ENCODE peak calls at places on chromosomes 6 and 20, in nine cellular contexts. One of them, this sample, is unnamed.
A peak's percentile ranks its signal among the peaks of the same experiment; 100 is the strongest.

GRCh38 chr20:24762791-24763350 is 186.2 kb upstream of the CST7 start:
- DNase-seq in cardiac muscle cell: no peak
- DNase-seq in lung: no peak
- DNase-seq in neural progenitor cell: no peak
- DNase-seq in GM20000: no peak
- DNase-seq in WTC11: no peak
- DNase-seq in AG09309: no peak
- DNase-seq in fibroblast of lung: no peak
- DNase-seq in mesothelial cell of epicardium: peak; percentile 26
- DNase-seq in this sample: peak; percentile 45

GRCh38 chr6:292506-293184 is 358 bp downstream of the DUSP22 start:
- DNase-seq in fibroblast of lung: peak; percentile 44
- DNase-seq in AG09309: no peak
- DNase-seq in mesothelial cell of epicardium: no peak
- DNase-seq in GM20000: peak; percentile 93
- DNase-seq in neural progenitor cell: peak; percentile 72
- DNase-seq in cardiac muscle cell: peak; percentile 68
- DNase-seq in WTC11: peak; percentile 64
- DNase-seq in lung: peak; percentile 85
- DNase-seq in this sample: peak; percentile 83

GRCh38 chr6:163529605-163530004 is 115.1 kb downstream of the QKI start:
- DNase-seq in lung: no peak
- DNase-seq in neural progenitor cell: no peak
- DNase-seq in WTC11: no peak
- DNase-seq in AG09309: peak; percentile 51
- DNase-seq in GM20000: no peak
- DNase-seq in mesothelial cell of epicardium: no peak
- DNase-seq in fibroblast of lung: peak; percentile 95
- DNase-seq in cardiac muscle cell: no peak
- DNase-seq in this sample: no peak

GRCh38 chr6:131792091-131792496 is 15.7 kb upstream of the ENPP1 start:
- DNase-seq in AG09309: peak; percentile 66
- DNase-seq in neural progenitor cell: peak; percentile 52
- DNase-seq in GM20000: no peak
- DNase-seq in lung: no peak
- DNase-seq in WTC11: no peak
- DNase-seq in cardiac muscle cell: no peak
- DNase-seq in fibroblast of lung: peak; percentile 77
- DNase-seq in mesothelial cell of epicardium: no peak
- DNase-seq in this sample: no peak

GRCh38 chr20:50540620-50541605 is 30.7 kb downstream of the PTPN1 start:
- DNase-seq in AG09309: no peak
- DNase-seq in mesothelial cell of epicardium: no peak
- DNase-seq in neural progenitor cell: no peak
- DNase-seq in WTC11: no peak
- DNase-seq in cardiac muscle cell: peak; percentile 19
- DNase-seq in GM20000: no peak
- DNase-seq in fibroblast of lung: peak; percentile 99
- DNase-seq in lung: peak; percentile 56
- DNase-seq in this sample: no peak

GRCh38 chr6:30493643-30494250 is 4.4 kb downstream of the HLA-E start:
- DNase-seq in fibroblast of lung: no peak
- DNase-seq in WTC11: peak; percentile 79
- DNase-seq in cardiac muscle cell: no peak
- DNase-seq in lung: no peak
- DNase-seq in GM20000: no peak
- DNase-seq in AG09309: no peak
- DNase-seq in mesothelial cell of epicardium: no peak
- DNase-seq in neural progenitor cell: peak; percentile 60
- DNase-seq in this sample: no peak

GRCh38 chr6:4413073-4413472 is 277.7 kb upstream of the ECI2 start:
- DNase-seq in mesothelial cell of epicardium: no peak
- DNase-seq in lung: no peak
- DNase-seq in WTC11: no peak
- DNase-seq in cardiac muscle cell: no peak
- DNase-seq in neural progenitor cell: no peak
- DNase-seq in AG09309: peak; percentile 63
- DNase-seq in fibroblast of lung: peak; percentile 64
- DNase-seq in GM20000: no peak
- DNase-seq in this sample: no peak

GRCh38 chr6:92369309-92369708 is 1050.0 kb downstream of the EPHA7 start:
- DNase-seq in fibroblast of lung: no peak
- DNase-seq in mesothelial cell of epicardium: no peak
- DNase-seq in AG09309: no peak
- DNase-seq in WTC11: no peak
- DNase-seq in lung: no peak
- DNase-seq in cardiac muscle cell: no peak
- DNase-seq in GM20000: no peak
- DNase-seq in neural progenitor cell: no peak
- DNase-seq in this sample: no peak

GRCh38 chr20:6632187-6632586 is 135.3 kb upstream of the BMP2 start:
- DNase-seq in neural progenitor cell: no peak
- DNase-seq in mesothelial cell of epicardium: no peak
- DNase-seq in lung: no peak
- DNase-seq in cardiac muscle cell: peak; percentile 23
- DNase-seq in WTC11: no peak
- DNase-seq in GM20000: no peak
- DNase-seq in AG09309: no peak
- DNase-seq in fibroblast of lung: peak; percentile 81
- DNase-seq in this sample: no peak

GRCh38 chr6:108947114-108947854 is 99.1 kb downstream of the ARMC2 start:
- DNase-seq in neural progenitor cell: no peak
- DNase-seq in cardiac muscle cell: no peak
- DNase-seq in AG09309: peak; percentile 91
- DNase-seq in WTC11: no peak
- DNase-seq in mesothelial cell of epicardium: no peak
- DNase-seq in lung: no peak
- DNase-seq in GM20000: no peak
- DNase-seq in fibroblast of lung: peak; percentile 70
- DNase-seq in this sample: no peak

GRCh38 chr6:40788661-40789111 is 201.5 kb upstream of the LRFN2 start:
- DNase-seq in lung: no peak
- DNase-seq in mesothelial cell of epicardium: no peak
- DNase-seq in neural progenitor cell: no peak
- DNase-seq in WTC11: no peak
- DNase-seq in fibroblast of lung: peak; percentile 10
- DNase-seq in cardiac muscle cell: peak; percentile 9
- DNase-seq in AG09309: no peak
- DNase-seq in GM20000: no peak
- DNase-seq in this sample: no peak

GRCh38 chr20:44990425-44990824 is 24.1 kb downstream of the STK4 start:
- DNase-seq in WTC11: no peak
- DNase-seq in mesothelial cell of epicardium: no peak
- DNase-seq in fibroblast of lung: no peak
- DNase-seq in lung: no peak
- DNase-seq in AG09309: no peak
- DNase-seq in neural progenitor cell: no peak
- DNase-seq in cardiac muscle cell: no peak
- DNase-seq in GM20000: peak; percentile 11
- DNase-seq in this sample: no peak

GRCh38 chr6:18595774-18596528 is 208.8 kb downstream of the RNF144B start:
- DNase-seq in neural progenitor cell: peak; percentile 83
- DNase-seq in WTC11: peak; percentile 73
- DNase-seq in AG09309: peak; percentile 38
- DNase-seq in fibroblast of lung: peak; percentile 53
- DNase-seq in GM20000: peak; percentile 38
- DNase-seq in mesothelial cell of epicardium: peak; percentile 74
- DNase-seq in cardiac muscle cell: peak; percentile 85
- DNase-seq in lung: peak; percentile 61
- DNase-seq in this sample: no peak

GRCh38 chr6:163354085-163354484 is 60.4 kb upstream of the QKI start:
- DNase-seq in neural progenitor cell: no peak
- DNase-seq in AG09309: no peak
- DNase-seq in lung: no peak
- DNase-seq in cardiac muscle cell: no peak
- DNase-seq in fibroblast of lung: peak; percentile 80
- DNase-seq in mesothelial cell of epicardium: no peak
- DNase-seq in WTC11: no peak
- DNase-seq in GM20000: no peak
- DNase-seq in this sample: no peak

GRCh38 chr20:50438986-50439407 is 71.2 kb upstream of the PTPN1 start:
- DNase-seq in AG09309: peak; percentile 24
- DNase-seq in cardiac muscle cell: no peak
- DNase-seq in lung: no peak
- DNase-seq in mesothelial cell of epicardium: no peak
- DNase-seq in GM20000: no peak
- DNase-seq in fibroblast of lung: peak; percentile 74
- DNase-seq in neural progenitor cell: no peak
- DNase-seq in WTC11: no peak
- DNase-seq in this sample: no peak

GRCh38 chr6:139161169-139161568 is 26.3 kb downstream of the HECA start:
- DNase-seq in mesothelial cell of epicardium: no peak
- DNase-seq in AG09309: no peak
- DNase-seq in cardiac muscle cell: no peak
- DNase-seq in GM20000: no peak
- DNase-seq in WTC11: no peak
- DNase-seq in neural progenitor cell: no peak
- DNase-seq in fibroblast of lung: peak; percentile 74
- DNase-seq in lung: peak; percentile 29
- DNase-seq in this sample: no peak

GRCh38 chr6:31559958-31560696 is 12.0 kb upstream of the LTA start:
- DNase-seq in GM20000: peak; percentile 71
- DNase-seq in WTC11: no peak
- DNase-seq in lung: peak; percentile 65
- DNase-seq in neural progenitor cell: no peak
- DNase-seq in mesothelial cell of epicardium: no peak
- DNase-seq in fibroblast of lung: peak; percentile 64
- DNase-seq in AG09309: no peak
- DNase-seq in cardiac muscle cell: no peak
- DNase-seq in this sample: no peak

GRCh38 chr6:996271-996852 is 303.4 kb upstream of the EXOC2 start:
- DNase-seq in lung: no peak
- DNase-seq in cardiac muscle cell: no peak
- DNase-seq in WTC11: no peak
- DNase-seq in mesothelial cell of epicardium: no peak
- DNase-seq in GM20000: no peak
- DNase-seq in fibroblast of lung: no peak
- DNase-seq in neural progenitor cell: no peak
- DNase-seq in AG09309: no peak
- DNase-seq in this sample: no peak

GRCh38 chr20:38805502-38805957 is at the start of gene PPP1R16B:
- DNase-seq in WTC11: peak; percentile 81
- DNase-seq in fibroblast of lung: no peak
- DNase-seq in mesothelial cell of epicardium: peak; percentile 60
- DNase-seq in lung: no peak
- DNase-seq in neural progenitor cell: peak; percentile 88
- DNase-seq in AG09309: no peak
- DNase-seq in cardiac muscle cell: peak; percentile 76
- DNase-seq in GM20000: peak; percentile 87
- DNase-seq in this sample: no peak

GRCh38 chr20:38804243-38804642 is 1.3 kb upstream of the PPP1R16B start:
- DNase-seq in WTC11: no peak
- DNase-seq in GM20000: no peak
- DNase-seq in mesothelial cell of epicardium: no peak
- DNase-seq in neural progenitor cell: peak; percentile 46
- DNase-seq in fibroblast of lung: no peak
- DNase-seq in lung: no peak
- DNase-seq in AG09309: no peak
- DNase-seq in cardiac muscle cell: no peak
- DNase-seq in this sample: no peak

GRCh38 chr20:38804682-38805501 is 605 bp upstream of the PPP1R16B start:
- DNase-seq in lung: no peak
- DNase-seq in neural progenitor cell: peak; percentile 91
- DNase-seq in fibroblast of lung: no peak
- DNase-seq in mesothelial cell of epicardium: no peak
- DNase-seq in GM20000: peak; percentile 74
- DNase-seq in AG09309: no peak
- DNase-seq in cardiac muscle cell: no peak
- DNase-seq in WTC11: peak; percentile 48
- DNase-seq in this sample: no peak

GRCh38 chr20:38806855-38807655 is 1.6 kb downstream of the PPP1R16B start:
- DNase-seq in neural progenitor cell: peak; percentile 50
- DNase-seq in GM20000: peak; percentile 66
- DNase-seq in WTC11: peak; percentile 27
- DNase-seq in lung: no peak
- DNase-seq in fibroblast of lung: no peak
- DNase-seq in mesothelial cell of epicardium: no peak
- DNase-seq in AG09309: no peak
- DNase-seq in cardiac muscle cell: no peak
- DNase-seq in this sample: no peak

GRCh38 chr20:38805958-38806854 is 709 bp downstream of the PPP1R16B start:
- DNase-seq in lung: no peak
- DNase-seq in neural progenitor cell: peak; percentile 42
- DNase-seq in GM20000: peak; percentile 67
- DNase-seq in fibroblast of lung: no peak
- DNase-seq in mesothelial cell of epicardium: peak; percentile 39
- DNase-seq in AG09309: no peak
- DNase-seq in WTC11: peak; percentile 44
- DNase-seq in cardiac muscle cell: peak; percentile 9
- DNase-seq in this sample: no peak
- TF ChIP-seq CTCF in lung: no peak
- TF ChIP-seq CTCF in neural progenitor cell: peak; percentile 29
- TF ChIP-seq CTCF in GM20000: peak; percentile 45
- TF ChIP-seq CTCF in fibroblast of lung: no peak
- TF ChIP-seq CTCF in mesothelial cell of epicardium: no peak
- TF ChIP-seq CTCF in AG09309: no peak
- TF ChIP-seq CTCF in WTC11: no peak
- TF ChIP-seq CTCF in cardiac muscle cell: no peak
- TF ChIP-seq CTCF in this sample: no peak

GRCh38 chr6:85579581-85579980 is 14.1 kb downstream of the SNX14 start:
- DNase-seq in GM20000: no peak
- DNase-seq in neural progenitor cell: no peak
- DNase-seq in fibroblast of lung: no peak
- DNase-seq in mesothelial cell of epicardium: no peak
- DNase-seq in lung: no peak
- DNase-seq in WTC11: no peak
- DNase-seq in AG09309: no peak
- DNase-seq in cardiac muscle cell: no peak
- DNase-seq in this sample: no peak
- TF ChIP-seq CTCF in GM20000: no peak
- TF ChIP-seq CTCF in neural progenitor cell: no peak
- TF ChIP-seq CTCF in fibroblast of lung: no peak
- TF ChIP-seq CTCF in mesothelial cell of epicardium: no peak
- TF ChIP-seq CTCF in lung: no peak
- TF ChIP-seq CTCF in WTC11: no peak
- TF ChIP-seq CTCF in AG09309: no peak
- TF ChIP-seq CTCF in cardiac muscle cell: no peak
- TF ChIP-seq CTCF in this sample: no peak

DNA sequence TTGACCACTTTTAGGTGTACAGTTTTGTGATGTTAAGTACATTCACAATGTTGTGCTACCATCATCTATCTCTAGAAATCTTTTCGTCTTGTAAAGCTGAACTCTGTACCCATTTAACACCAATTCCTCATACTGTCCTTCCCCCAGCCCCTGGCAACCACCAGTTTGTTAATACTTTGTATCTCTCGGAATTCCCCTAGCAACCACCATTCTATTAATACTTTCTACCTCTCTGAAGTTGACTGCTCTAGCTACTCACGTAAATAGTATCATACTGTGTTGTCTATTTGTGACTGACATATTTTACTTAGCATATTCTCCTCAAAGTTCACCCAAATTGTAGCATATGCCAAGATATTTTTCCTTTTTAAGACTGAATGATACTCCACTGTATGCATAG is 82.3 kb upstream of the CLDN20 start:
- DNase-seq in AG09309: no peak
- DNase-seq in cardiac muscle cell: no peak
- DNase-seq in GM20000: peak; percentile 46
- DNase-seq in neural progenitor cell: no peak
- DNase-seq in WTC11: no peak
- DNase-seq in fibroblast of lung: no peak
- DNase-seq in lung: no peak
- DNase-seq in mesothelial cell of epicardium: no peak
- DNase-seq in this sample: no peak
- TF ChIP-seq CTCF in AG09309: no peak
- TF ChIP-seq CTCF in cardiac muscle cell: no peak
- TF ChIP-seq CTCF in GM20000: no peak
- TF ChIP-seq CTCF in neural progenitor cell: no peak
- TF ChIP-seq CTCF in WTC11: no peak
- TF ChIP-seq CTCF in fibroblast of lung: no peak
- TF ChIP-seq CTCF in lung: no peak
- TF ChIP-seq CTCF in mesothelial cell of epicardium: no peak
- TF ChIP-seq CTCF in this sample: no peak

GRCh38 chr6:70210462-70210861 is 92.4 kb downstream of the COL9A1 start:
- DNase-seq in WTC11: no peak
- DNase-seq in lung: no peak
- DNase-seq in fibroblast of lung: no peak
- DNase-seq in cardiac muscle cell: peak; percentile 14
- DNase-seq in mesothelial cell of epicardium: no peak
- DNase-seq in GM20000: no peak
- DNase-seq in neural progenitor cell: no peak
- DNase-seq in AG09309: no peak
- DNase-seq in this sample: no peak
- TF ChIP-seq CTCF in WTC11: no peak
- TF ChIP-seq CTCF in lung: no peak
- TF ChIP-seq CTCF in fibroblast of lung: peak; percentile 36
- TF ChIP-seq CTCF in cardiac muscle cell: peak; percentile 15
- TF ChIP-seq CTCF in mesothelial cell of epicardium: peak; percentile 41
- TF ChIP-seq CTCF in GM20000: no peak
- TF ChIP-seq CTCF in neural progenitor cell: peak; percentile 53
- TF ChIP-seq CTCF in AG09309: peak; percentile 10
- TF ChIP-seq CTCF in this sample: no peak

This sample was measured in coronary artery.